ENCODE peak calls at places on chromosomes 7 and 10, in ten cellular contexts. J, D, E, Z, N, H, V, B, U and O are unnamed samples.

GRCh38 chr7:85004402-85004801 is 182.5 kb downstream of the SEMA3D start:
- DNase-seq in J (no peak), D (no peak), E (no peak), Z (no peak), N (no peak), H (no peak), V (no peak), B (no peak), U (no peak), O (no peak)

GRCh38 chr10:103678104-103678526 is 177.3 kb downstream of the SH3PXD2A start:
- DNase-seq in J (peak), D (no peak), E (peak), Z (peak), N (no peak), H (no peak), V (no peak), B (no peak), U (peak), O (no peak)

GRCh38 chr7:142754681-142755575 is 5.7 kb downstream of the PRSS1 start:
- DNase-seq in J (no peak), D (no peak), E (no peak), Z (no peak), N (no peak), H (no peak), V (no peak), B (no peak), U (no peak), O (peak)

GRCh38 chr7:55405856-55406541 is 40.9 kb downstream of the LANCL2 start:
- DNase-seq in J (no peak), D (no peak), E (peak), Z (no peak), N (no peak), H (no peak), V (no peak), B (no peak), U (peak), O (no peak)

GRCh38 chr7:79854621-79855020 is 280.0 kb upstream of the GNAI1 start:
- DNase-seq in J (no peak), D (no peak), E (no peak), Z (no peak), N (no peak), H (no peak), V (no peak), B (no peak), U (no peak), O (no peak)

GRCh38 chr7:873367-874002 is 2.9 kb upstream of the GET4 start:
- DNase-seq in J (peak), D (peak), E (peak), Z (peak), N (peak), H (peak), V (peak), B (peak), U (peak), O (no peak)

GRCh38 chr10:78781251-78781913 is 287.4 kb upstream of the ZMIZ1 start:
- DNase-seq in J (no peak), D (no peak), E (no peak), Z (no peak), N (no peak), H (no peak), V (no peak), B (no peak), U (no peak), O (no peak)

GRCh38 chr7:35037526-35038339 is 448 bp upstream of the DPY19L1 start:
- DNase-seq in J (peak), D (peak), E (peak), Z (peak), N (peak), H (peak), V (peak), B (peak), U (peak), O (no peak)

GRCh38 chr10:116253716-116254115 is 19.3 kb downstream of the GFRA1 start:
- DNase-seq in J (no peak), D (no peak), E (no peak), Z (no peak), N (no peak), H (no peak), V (no peak), B (no peak), U (no peak), O (no peak)

GRCh38 chr7:123824754-123825067 is 20.3 kb upstream of the HYAL4 start:
- DNase-seq in J (no peak), D (no peak), E (no peak), Z (no peak), N (no peak), H (peak), V (no peak), B (no peak), U (no peak), O (no peak)

GRCh38 chr7:128386415-128386925 is 23.3 kb downstream of the IMPDH1 start:
- DNase-seq in J (no peak), D (no peak), E (no peak), Z (no peak), N (no peak), H (no peak), V (no peak), B (no peak), U (no peak), O (no peak)

GRCh38 chr7:155467846-155468821 is 10.2 kb downstream of the EN2 start:
- DNase-seq in J (no peak), D (peak), E (no peak), Z (no peak), N (no peak), H (no peak), V (no peak), B (no peak), U (no peak), O (no peak)

GRCh38 chr7:107998150-107998549 is 4.8 kb downstream of the LAMB1 start:
- DNase-seq in J (no peak), D (no peak), E (no peak), Z (no peak), N (no peak), H (no peak), V (peak), B (no peak), U (no peak), O (no peak)

GRCh38 chr10:5679606-5680005 is 5.0 kb upstream of the TASOR2 start:
- DNase-seq in J (no peak), D (no peak), E (no peak), Z (no peak), N (no peak), H (peak), V (no peak), B (no peak), U (no peak), O (no peak)

GRCh38 chr7:208816-209215 is 16.4 kb downstream of the FAM20C start:
- DNase-seq in J (no peak), D (no peak), E (no peak), Z (no peak), N (no peak), H (no peak), V (no peak), B (no peak), U (no peak), O (no peak)

GRCh38 chr10:34235164-34235832 is 579.8 kb downstream of the PARD3 start:
- DNase-seq in J (no peak), D (peak), E (no peak), Z (no peak), N (no peak), H (no peak), V (no peak), B (no peak), U (no peak), O (no peak)

GRCh38 chr10:58518775-58519174 is 6.1 kb downstream of the BICC1 start:
- DNase-seq in J (no peak), D (no peak), E (no peak), Z (no peak), N (no peak), H (no peak), V (no peak), B (no peak), U (no peak), O (no peak)

GRCh38 chr10:84308481-84309304 is 19.7 kb upstream of the CCSER2 start:
- DNase-seq in J (no peak), D (no peak), E (peak), Z (no peak), N (no peak), H (no peak), V (no peak), B (no peak), U (peak), O (no peak)

GRCh38 chr10:92742331-92743228 is 52.8 kb downstream of the HHEX start:
- DNase-seq in J (peak), D (no peak), E (no peak), Z (no peak), N (no peak), H (no peak), V (no peak), B (no peak), U (peak), O (no peak)

GRCh38 chr7:12228024-12228423 is 16.9 kb downstream of the TMEM106B start:
- DNase-seq in J (no peak), D (no peak), E (no peak), Z (no peak), N (no peak), H (no peak), V (no peak), B (no peak), U (no peak), O (no peak)

GRCh38 chr7:157753713-157754415 is 417.1 kb downstream of the DNAJB6 start:
- DNase-seq in J (no peak), D (no peak), E (no peak), Z (no peak), N (no peak), H (no peak), V (no peak), B (no peak), U (no peak), O (no peak)

GRCh38 chr7:127920787-127921438 is 110.3 kb downstream of the LRRC4 start:
- DNase-seq in J (no peak), D (no peak), E (no peak), Z (no peak), N (no peak), H (no peak), V (no peak), B (peak), U (no peak), O (no peak)

GRCh38 chr10:133211959-133212852 is 17.8 kb upstream of the UTF1 start:
- DNase-seq in J (no peak), D (no peak), E (no peak), Z (no peak), N (no peak), H (no peak), V (no peak), B (no peak), U (no peak), O (no peak)

GRCh38 chr7:77903597-77903996 is 105.0 kb downstream of the PHTF2 start:
- DNase-seq in J (no peak), D (peak), E (no peak), Z (no peak), N (no peak), H (peak), V (peak), B (no peak), U (no peak), O (no peak)

GRCh38 chr7:24836084-24836483 is 78.8 kb upstream of the GSDME start:
- DNase-seq in J (no peak), D (no peak), E (no peak), Z (no peak), N (no peak), H (no peak), V (no peak), B (no peak), U (no peak), O (no peak)

GRCh38 chr10:59255463-59255862 is 79.0 kb downstream of the PHYHIPL start:
- DNase-seq in J (no peak), D (no peak), E (no peak), Z (no peak), N (no peak), H (no peak), V (no peak), B (no peak), U (no peak), O (no peak)

GRCh38 chr10:128609460-128609859 is 483.2 kb upstream of the MKI67 start:
- DNase-seq in J (no peak), D (no peak), E (no peak), Z (no peak), N (no peak), H (no peak), V (no peak), B (no peak), U (no peak), O (no peak)

GRCh38 chr7:37083311-37084096 is 359.2 kb upstream of the AOAH start:
- DNase-seq in J (no peak), D (no peak), E (no peak), Z (no peak), N (no peak), H (no peak), V (no peak), B (no peak), U (no peak), O (no peak)

GRCh38 chr10:124407451-124407850 is 11.3 kb downstream of the OAT start:
- DNase-seq in J (no peak), D (no peak), E (no peak), Z (no peak), N (no peak), H (no peak), V (no peak), B (no peak), U (no peak), O (no peak)

GRCh38 chr10:32937824-32938482 is 20.1 kb downstream of the ITGB1 start:
- DNase-seq in J (no peak), D (peak), E (no peak), Z (no peak), N (no peak), H (peak), V (no peak), B (no peak), U (peak), O (no peak)
- TF ChIP-seq POLR2AphosphoS5 in J (no peak), D (no peak), E (no peak), Z (no peak), N (no peak), H (no peak), V (no peak), B (no peak), U (peak), O (no peak)

GRCh38 chr10:77253037-77253436 is 384.6 kb downstream of the KCNMA1 start:
- DNase-seq in J (no peak), D (no peak), E (no peak), Z (no peak), N (no peak), H (no peak), V (no peak), B (no peak), U (no peak), O (no peak)
- TF ChIP-seq POLR2AphosphoS5 in J (no peak), D (no peak), E (no peak), Z (no peak), N (no peak), H (no peak), V (no peak), B (no peak), U (no peak), O (no peak)

GRCh38 chr7:22356010-22356854 is 722 bp downstream of the RAPGEF5 start:
- DNase-seq in J (peak), D (peak), E (peak), Z (peak), N (no peak), H (peak), V (no peak), B (no peak), U (peak), O (no peak)
- TF ChIP-seq POLR2AphosphoS5 in J (no peak), D (peak), E (no peak), Z (no peak), N (no peak), H (peak), V (no peak), B (no peak), U (peak), O (no peak)

GRCh38 chr10:30027057-30028005 is 32.1 kb downstream of the JCAD start:
- DNase-seq in J (peak), D (peak), E (peak), Z (peak), N (peak), H (no peak), V (peak), B (peak), U (peak), O (no peak)
- TF ChIP-seq POLR2AphosphoS5 in J (peak), D (no peak), E (peak), Z (no peak), N (no peak), H (no peak), V (no peak), B (peak), U (no peak), O (peak)

DNA sequence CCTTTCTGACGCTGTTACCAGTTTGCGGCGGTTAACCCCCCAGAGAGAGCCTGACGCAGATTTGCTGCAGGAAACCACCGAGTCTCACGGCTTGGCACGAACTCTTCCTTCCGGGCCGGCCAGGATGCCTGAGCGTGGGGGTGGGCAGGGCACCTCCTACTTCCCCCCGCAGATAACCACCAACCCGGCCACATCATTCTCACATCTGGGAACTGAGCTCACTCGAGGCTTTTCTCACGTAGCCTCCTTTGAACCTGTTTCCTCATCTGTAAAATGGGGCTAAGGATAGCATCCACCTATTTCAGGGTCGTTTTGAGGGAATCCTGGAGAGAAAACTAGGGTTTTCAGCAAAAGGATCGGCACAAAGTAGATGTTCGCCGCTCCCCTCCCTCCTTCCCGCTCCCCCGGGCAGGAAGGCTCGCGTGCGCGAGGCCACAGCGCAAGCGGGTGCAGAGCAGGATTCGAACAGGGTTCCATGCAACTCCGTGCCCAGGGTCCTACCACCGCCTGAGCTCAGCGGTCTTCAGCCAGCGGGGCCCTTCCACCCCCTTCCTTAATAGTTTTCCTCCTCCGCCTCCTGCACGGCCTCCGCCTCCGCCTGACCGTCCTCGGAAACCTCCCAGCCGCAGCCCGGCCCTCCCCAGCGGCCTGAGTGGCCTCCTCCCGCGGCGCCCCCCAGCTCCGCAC is 23.7 kb downstream of the DDIT4 start:
- DNase-seq in J (no peak), D (peak), E (peak), Z (peak), N (no peak), H (no peak), V (peak), B (peak), U (peak), O (no peak)
- TF ChIP-seq POLR2AphosphoS5 in J (peak), D (peak), E (peak), Z (peak), N (peak), H (no peak), V (peak), B (peak), U (peak), O (peak)